ENCODE peak calls at places on chromosomes 1 and 21, in four cellular contexts. W is GM23338, D is HCT116, Q is breast epithelium. G is an unnamed sample.

GRCh38 chr1:37667023-37667769 is 25.1 kb upstream of the CDCA8 start:
- DNase-seq in W (peak; percentile 43), D (no peak), Q (no peak), G (peak; percentile 64)

GRCh38 chr1:168360151-168360550 is 79.5 kb downstream of the TBX19 start:
- DNase-seq in W (no peak), D (no peak), Q (no peak), G (no peak)

GRCh38 chr21:29465528-29465927 is 166.8 kb downstream of the BACH1 start:
- DNase-seq in W (no peak), D (no peak), Q (no peak), G (no peak)

GRCh38 chr1:54887665-54888071 is 673 bp upstream of the DHCR24 start:
- DNase-seq in W (no peak), D (no peak), Q (no peak), G (no peak)

GRCh38 chr1:9233241-9233941 is 1.2 kb upstream of the H6PD start:
- DNase-seq in W (no peak), D (no peak), Q (peak; percentile 67), G (peak; percentile 91)

GRCh38 chr1:3890389-3891328 is 9.4 kb downstream of the C1orf174 start:
- DNase-seq in W (no peak), D (no peak), Q (no peak), G (peak; percentile 71)

GRCh38 chr1:199778324-199778955 is 249.1 kb upstream of the NR5A2 start:
- DNase-seq in W (no peak), D (no peak), Q (no peak), G (no peak)

GRCh38 chr1:116377564-116378529 is 4.8 kb downstream of the ATP1A1 start:
- DNase-seq in W (no peak), D (no peak), Q (no peak), G (no peak)

GRCh38 chr1:246602194-246602593 is 35.9 kb downstream of the CNST start:
- DNase-seq in W (no peak), D (no peak), Q (no peak), G (no peak)

GRCh38 chr1:2212542-2213491 is 15.3 kb upstream of the SKI start:
- DNase-seq in W (peak; percentile 98), D (peak; percentile 81), Q (peak; percentile 81), G (peak; percentile 94)

GRCh38 chr1:45954401-45954847 is 151.0 kb downstream of the MAST2 start:
- DNase-seq in W (no peak), D (peak; percentile 4), Q (no peak), G (no peak)

GRCh38 chr21:30329203-30329868 is 8.2 kb downstream of the KRTAP27-1 start:
- DNase-seq in W (no peak), D (no peak), Q (no peak), G (no peak)

GRCh38 chr1:228280106-228280901 is 72.5 kb downstream of the OBSCN start:
- DNase-seq in W (no peak), D (no peak), Q (peak; percentile 28), G (peak; percentile 75)

GRCh38 chr1:157595356-157595755 is 2.5 kb downstream of the FCRL4 start:
- DNase-seq in W (no peak), D (no peak), Q (no peak), G (no peak)

GRCh38 chr1:36906555-36906954 is 127.8 kb downstream of the GRIK3 start:
- DNase-seq in W (no peak), D (no peak), Q (no peak), G (peak; percentile 38)

GRCh38 chr1:100360790-100361232 is 8.5 kb downstream of the CDC14A start:
- DNase-seq in W (no peak), D (no peak), Q (no peak), G (no peak)

GRCh38 chr1:19465650-19466049 is 19.7 kb downstream of the CAPZB start:
- DNase-seq in W (no peak), D (no peak), Q (no peak), G (no peak)

GRCh38 chr21:32779983-32780382 is 8.4 kb upstream of the PAXBP1 start:
- DNase-seq in W (no peak), D (no peak), Q (no peak), G (no peak)

DNA sequence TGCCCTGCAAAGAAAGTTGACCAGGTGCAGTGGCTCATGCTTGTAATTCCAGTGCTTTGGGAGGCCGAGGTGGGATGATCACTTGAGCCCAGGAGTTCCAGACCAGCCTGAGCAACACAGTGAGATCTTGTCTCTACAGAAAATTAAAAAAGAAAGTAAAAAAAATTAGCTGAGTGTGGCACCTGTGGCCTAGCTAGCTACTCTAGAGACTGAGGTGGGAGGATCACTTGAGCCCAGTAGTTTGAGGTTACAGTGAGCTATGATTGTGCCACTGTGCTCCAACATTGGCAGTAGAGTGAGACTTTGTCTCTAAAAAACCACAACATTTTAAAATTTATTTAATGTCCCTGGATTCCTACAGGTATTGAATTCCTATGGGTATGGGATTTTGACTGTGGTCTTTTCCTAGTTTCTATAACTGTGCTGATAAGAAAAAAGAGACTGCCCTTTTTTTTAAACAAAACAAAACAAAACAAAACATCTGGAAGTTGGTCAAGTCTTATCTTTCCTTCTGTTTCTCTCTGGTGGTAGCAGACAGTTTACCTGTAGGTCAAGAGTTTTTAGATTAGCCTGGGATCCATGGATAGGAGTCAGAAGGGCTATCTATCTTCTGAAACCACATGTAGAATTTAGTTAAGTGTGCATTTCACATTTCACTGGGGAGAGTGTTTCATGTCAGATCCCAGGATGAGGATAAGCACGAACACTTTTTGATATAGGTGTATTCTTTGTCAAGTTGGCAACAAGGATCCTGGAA is 18.8 kb downstream of the UCK2 start:
- DNase-seq in W (no peak), D (no peak), Q (no peak), G (no peak)
- TF ChIP-seq POLR2AphosphoS5 in W (no peak), D (no peak), Q (no peak), G (no peak)

GRCh38 chr1:210262167-210262896 is 29.7 kb downstream of the SERTAD4 start:
- DNase-seq in W (no peak), D (no peak), Q (no peak), G (no peak)
- TF ChIP-seq POLR2AphosphoS5 in W (no peak), D (no peak), Q (no peak), G (no peak)

DNA sequence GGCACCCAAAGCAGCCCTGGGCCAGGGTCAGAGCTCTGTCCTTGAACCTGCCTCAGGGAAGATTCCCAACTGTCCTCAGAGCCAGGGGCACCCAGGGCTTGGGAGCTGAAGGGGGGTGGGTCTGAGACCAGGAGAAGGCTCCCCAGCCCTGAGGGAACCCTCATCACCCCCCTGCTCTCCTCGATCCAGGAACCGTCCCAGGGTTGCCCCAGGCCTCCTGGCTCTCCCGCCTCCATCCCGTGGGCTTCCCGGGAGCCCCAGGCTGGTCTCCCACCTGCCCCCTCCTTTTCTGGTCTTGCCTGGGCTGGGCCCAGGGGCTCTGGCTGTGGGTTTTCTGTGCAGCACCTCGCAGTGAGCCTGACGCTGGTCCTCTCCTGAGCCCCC is 6.7 kb upstream of the SAMD11 start:
- DNase-seq in W (no peak), D (no peak), Q (no peak), G (peak; percentile 61)
- TF ChIP-seq POLR2AphosphoS5 in W (no peak), D (no peak), Q (no peak), G (no peak)

DNA sequence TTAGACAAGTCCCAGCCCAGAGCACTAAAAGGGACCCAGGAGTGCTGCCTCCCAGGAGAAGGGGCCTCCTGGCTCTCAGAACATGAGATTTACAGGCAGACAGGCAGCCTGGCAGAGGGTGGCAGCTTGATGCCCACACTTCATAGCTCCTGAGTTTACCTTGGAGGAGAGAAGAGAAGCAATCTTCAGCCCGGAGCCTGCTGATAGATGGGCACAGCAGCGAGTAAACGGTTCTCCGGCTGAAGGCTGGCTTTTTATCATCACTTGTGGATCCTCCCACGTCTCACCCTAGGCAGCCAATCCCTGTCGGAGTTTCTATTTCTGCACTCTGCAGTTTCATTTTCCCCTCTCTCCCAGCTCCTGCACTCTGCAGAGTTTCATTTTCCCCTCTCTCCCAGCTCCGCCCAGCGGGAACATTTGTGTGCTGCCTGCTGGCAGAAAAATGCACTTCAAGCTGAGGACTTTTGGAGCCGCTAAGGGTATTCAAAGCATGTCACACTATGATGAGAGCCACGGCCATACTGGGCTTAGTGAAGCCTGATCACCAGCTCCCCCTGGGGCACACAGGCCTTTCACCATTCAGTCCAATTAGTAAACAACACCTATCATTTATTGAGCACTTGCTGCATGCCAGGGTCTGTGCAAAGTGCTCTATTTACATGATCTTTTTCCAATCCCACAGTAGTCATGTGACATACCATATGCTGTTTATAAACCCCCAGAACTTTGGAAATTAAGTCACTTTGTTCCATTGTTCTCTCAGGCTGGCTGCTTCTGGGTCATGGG is at the start of gene IFI6:
- DNase-seq in W (peak; percentile 89), D (peak; percentile 79), Q (peak; percentile 81), G (peak; percentile 89)
- TF ChIP-seq POLR2AphosphoS5 in W (no peak), D (peak; percentile 69), Q (peak; percentile 40), G (peak; percentile 88)

GRCh38 chr1:94773296-94773809 is 46.8 kb upstream of the SLC44A3 start:
- DNase-seq in W (no peak), D (no peak), Q (no peak), G (no peak)

GRCh38 chr1:94769551-94769950 is 50.6 kb upstream of the SLC44A3 start:
- DNase-seq in W (no peak), D (no peak), Q (no peak), G (no peak)

GRCh38 chr1:94772840-94773239 is 47.3 kb upstream of the SLC44A3 start:
- DNase-seq in W (no peak), D (no peak), Q (no peak), G (no peak)

GRCh38 chr1:94773931-94774422 is 46.2 kb upstream of the SLC44A3 start:
- DNase-seq in W (peak; percentile 23), D (peak; percentile 32), Q (no peak), G (no peak)

DNA sequence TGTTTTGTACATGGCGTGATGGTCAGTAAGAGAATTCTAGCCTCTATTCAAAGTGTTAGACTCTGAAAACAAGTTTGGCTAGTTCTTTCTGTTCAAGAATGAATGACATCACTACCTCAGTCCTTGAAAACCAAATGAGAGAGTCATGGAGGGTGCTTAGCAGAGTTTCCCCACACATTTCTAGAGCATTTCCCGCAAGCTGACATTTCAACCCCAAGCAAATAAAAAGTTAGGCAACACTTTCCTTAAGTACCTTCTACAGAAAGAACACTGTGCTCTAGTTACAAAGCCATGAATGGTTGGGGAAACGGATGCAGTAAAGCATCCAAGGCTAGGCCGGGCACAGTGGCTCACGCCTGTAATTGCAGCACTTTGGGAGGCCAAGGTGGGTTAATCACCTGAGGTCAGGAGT is 47.9 kb upstream of the SLC44A3 start:
- DNase-seq in W (no peak), D (no peak), Q (no peak), G (no peak)
- TF ChIP-seq POLR2AphosphoS5 in W (no peak), D (no peak), Q (no peak), G (no peak)

GRCh38 chr1:16249838-16250241 is 12.9 kb upstream of the CPLANE2 start:
- DNase-seq in W (no peak), D (no peak), Q (no peak), G (no peak)
- TF ChIP-seq POLR2AphosphoS5 in W (no peak), D (no peak), Q (peak; percentile 64), G (no peak)

GRCh38 chr1:34829250-34829649 is 30.3 kb downstream of the SMIM12 start:
- DNase-seq in W (no peak), D (no peak), Q (no peak), G (no peak)
- TF ChIP-seq POLR2AphosphoS5 in W (no peak), D (no peak), Q (no peak), G (no peak)

G was measured in spleen.